ENCODE peak calls at places on chromosomes 16 and 17, in four cellular contexts. One of them, this sample, is unnamed.

GRCh38 chr17:6035801-6036394 is 34.3 kb upstream of the WSCD1 start:
- DNase-seq in neuronal stem cell: no peak
- DNase-seq in mucosa of descending colon: no peak
- DNase-seq in pancreas: no peak
- DNase-seq in this sample: peak; percentile 35

GRCh38 chr17:44197980-44198720 is 1.5 kb downstream of the ATXN7L3 start:
- DNase-seq in neuronal stem cell: no peak
- DNase-seq in mucosa of descending colon: peak; percentile 67
- DNase-seq in pancreas: no peak
- DNase-seq in this sample: peak; percentile 31

GRCh38 chr17:12301551-12301950 is 280.9 kb downstream of the MAP2K4 start:
- DNase-seq in neuronal stem cell: no peak
- DNase-seq in mucosa of descending colon: no peak
- DNase-seq in pancreas: no peak
- DNase-seq in this sample: no peak

GRCh38 chr17:55845385-55845784 is 94.5 kb downstream of the PCTP start:
- DNase-seq in neuronal stem cell: peak; percentile 62
- DNase-seq in mucosa of descending colon: peak; percentile 50
- DNase-seq in pancreas: peak; percentile 58
- DNase-seq in this sample: peak; percentile 79

GRCh38 chr17:51703364-51704341 is 443.3 kb downstream of the UTP18 start:
- DNase-seq in neuronal stem cell: no peak
- DNase-seq in mucosa of descending colon: no peak
- DNase-seq in pancreas: no peak
- DNase-seq in this sample: no peak

GRCh38 chr17:73713136-73713535 is 68.9 kb upstream of the SDK2 start:
- DNase-seq in neuronal stem cell: no peak
- DNase-seq in mucosa of descending colon: no peak
- DNase-seq in pancreas: no peak
- DNase-seq in this sample: peak; percentile 37

GRCh38 chr17:66675991-66676371 is 158.9 kb upstream of the CACNG5 start:
- DNase-seq in neuronal stem cell: no peak
- DNase-seq in mucosa of descending colon: no peak
- DNase-seq in pancreas: no peak
- DNase-seq in this sample: no peak

GRCh38 chr17:14942511-14943185 is 322.5 kb downstream of the PMP22 start:
- DNase-seq in neuronal stem cell: no peak
- DNase-seq in mucosa of descending colon: no peak
- DNase-seq in pancreas: no peak
- DNase-seq in this sample: no peak

GRCh38 chr17:50026901-50027638 is 28.8 kb upstream of the ITGA3 start:
- DNase-seq in neuronal stem cell: peak; percentile 81
- DNase-seq in mucosa of descending colon: peak; percentile 96
- DNase-seq in pancreas: peak; percentile 91
- DNase-seq in this sample: peak; percentile 80

GRCh38 chr17:59154335-59154720 is 658 bp downstream of the SKA2 start:
- DNase-seq in neuronal stem cell: peak; percentile 48
- DNase-seq in mucosa of descending colon: peak; percentile 45
- DNase-seq in pancreas: peak; percentile 61
- DNase-seq in this sample: peak; percentile 70

GRCh38 chr17:46072998-46073397 is 73.9 kb downstream of the STH start:
- DNase-seq in neuronal stem cell: no peak
- DNase-seq in mucosa of descending colon: no peak
- DNase-seq in pancreas: no peak
- DNase-seq in this sample: no peak

GRCh38 chr17:64400644-64401043 is 10.0 kb upstream of the PECAM1 start:
- DNase-seq in neuronal stem cell: no peak
- DNase-seq in mucosa of descending colon: no peak
- DNase-seq in pancreas: no peak
- DNase-seq in this sample: no peak

GRCh38 chr17:19978803-19979202 is 1.2 kb upstream of the AKAP10 start:
- DNase-seq in neuronal stem cell: no peak
- DNase-seq in mucosa of descending colon: no peak
- DNase-seq in pancreas: no peak
- DNase-seq in this sample: no peak

GRCh38 chr16:25051446-25052160 is 36.4 kb upstream of the ARHGAP17 start:
- DNase-seq in neuronal stem cell: no peak
- DNase-seq in mucosa of descending colon: no peak
- DNase-seq in pancreas: no peak
- DNase-seq in this sample: peak; percentile 37

GRCh38 chr17:37358098-37358829 is 17.5 kb upstream of the C17orf78 start:
- DNase-seq in neuronal stem cell: peak; percentile 90
- DNase-seq in mucosa of descending colon: peak; percentile 67
- DNase-seq in pancreas: peak; percentile 72
- DNase-seq in this sample: peak; percentile 59

GRCh38 chr16:31460582-31461002 is 1.3 kb downstream of the ARMC5 start:
- DNase-seq in neuronal stem cell: no peak
- DNase-seq in mucosa of descending colon: peak; percentile 64
- DNase-seq in pancreas: peak; percentile 21
- DNase-seq in this sample: peak; percentile 66

DNA sequence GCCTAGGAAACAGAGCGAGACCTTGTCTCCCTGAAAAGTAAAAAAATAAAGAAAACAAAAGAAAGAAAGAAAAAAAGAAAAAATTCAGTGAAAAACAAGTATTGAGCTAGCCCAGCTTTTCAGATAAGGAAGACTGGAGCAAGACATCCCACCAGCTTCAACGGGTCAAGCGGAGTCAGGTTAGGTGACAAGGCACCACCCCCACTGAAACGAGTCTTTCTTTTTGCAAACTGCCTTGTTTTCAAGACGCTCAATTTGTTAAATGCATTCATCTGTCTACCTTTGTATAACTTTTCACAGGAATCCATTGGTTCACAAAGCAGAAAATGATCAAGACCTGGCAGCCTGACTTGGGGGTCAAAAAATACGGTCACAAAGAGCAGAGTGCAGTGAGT is 10.7 kb upstream of the AXIN2 start:
- DNase-seq in neuronal stem cell: no peak
- DNase-seq in mucosa of descending colon: no peak
- DNase-seq in pancreas: no peak
- DNase-seq in this sample: no peak
- H3K4me3 ChIP-seq in neuronal stem cell: peak overlapping the region; percentile 1
- H3K4me3 ChIP-seq in mucosa of descending colon: no peak overlapping the region
- H3K4me3 ChIP-seq in pancreas: no peak overlapping the region
- H3K4me3 ChIP-seq in this sample: no peak overlapping the region

GRCh38 chr17:1490643-1491405 is 1.7 kb downstream of the MYO1C start:
- DNase-seq in neuronal stem cell: no peak
- DNase-seq in mucosa of descending colon: peak; percentile 80
- DNase-seq in pancreas: peak; percentile 83
- DNase-seq in this sample: peak; percentile 70
- H3K4me3 ChIP-seq in neuronal stem cell: peak overlapping the region; percentile 82
- H3K4me3 ChIP-seq in mucosa of descending colon: peak overlapping the region; percentile 51
- H3K4me3 ChIP-seq in pancreas: peak overlapping the region; percentile 66
- H3K4me3 ChIP-seq in this sample: peak overlapping the region; percentile 62

GRCh38 chr16:89020925-89021595 is 44.1 kb upstream of the CBFA2T3 start:
- DNase-seq in neuronal stem cell: no peak
- DNase-seq in mucosa of descending colon: no peak
- DNase-seq in pancreas: peak; percentile 2
- DNase-seq in this sample: no peak

GRCh38 chr16:89020068-89020924 is 43.3 kb upstream of the CBFA2T3 start:
- DNase-seq in neuronal stem cell: no peak
- DNase-seq in mucosa of descending colon: no peak
- DNase-seq in pancreas: peak; percentile 33
- DNase-seq in this sample: no peak

GRCh38 chr16:89018605-89019158 is 41.7 kb upstream of the CBFA2T3 start:
- DNase-seq in neuronal stem cell: no peak
- DNase-seq in mucosa of descending colon: no peak
- DNase-seq in pancreas: peak; percentile 34
- DNase-seq in this sample: no peak

GRCh38 chr16:89017956-89018604 is 41.1 kb upstream of the CBFA2T3 start:
- DNase-seq in neuronal stem cell: no peak
- DNase-seq in mucosa of descending colon: no peak
- DNase-seq in pancreas: peak; percentile 7
- DNase-seq in this sample: no peak

DNA sequence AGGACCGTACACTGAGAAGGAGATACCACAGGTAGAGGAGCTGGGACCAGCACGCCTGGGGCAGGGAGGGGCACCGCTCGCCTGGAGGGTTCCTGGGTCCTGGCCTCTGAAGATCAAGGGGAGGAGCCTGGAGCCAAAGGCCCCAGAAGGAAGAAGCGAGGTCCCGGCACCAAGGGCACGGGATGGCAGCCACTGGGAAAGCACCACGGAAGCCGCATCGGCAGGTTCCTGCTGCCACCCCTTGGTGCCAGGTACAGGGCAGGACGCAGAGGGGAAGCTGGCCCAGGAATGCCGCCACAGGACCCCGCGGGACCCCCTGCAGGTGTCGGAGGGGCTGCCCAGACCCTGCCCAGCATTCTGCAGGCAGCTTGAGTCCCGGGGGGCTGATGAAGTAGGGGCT is 42.5 kb upstream of the CBFA2T3 start:
- DNase-seq in neuronal stem cell: no peak
- DNase-seq in mucosa of descending colon: no peak
- DNase-seq in pancreas: peak; percentile 53
- DNase-seq in this sample: no peak
- H3K4me3 ChIP-seq in neuronal stem cell: no peak overlapping the region
- H3K4me3 ChIP-seq in mucosa of descending colon: no peak overlapping the region
- H3K4me3 ChIP-seq in pancreas: no peak overlapping the region
- H3K4me3 ChIP-seq in this sample: no peak overlapping the region

GRCh38 chr17:4944163-4944553 is 4.1 kb downstream of the RNF167 start:
- DNase-seq in neuronal stem cell: no peak
- DNase-seq in mucosa of descending colon: no peak
- DNase-seq in pancreas: peak; percentile 6
- DNase-seq in this sample: no peak

GRCh38 chr17:4945944-4946280 is 2.4 kb downstream of the PFN1 start:
- DNase-seq in neuronal stem cell: no peak
- DNase-seq in mucosa of descending colon: no peak
- DNase-seq in pancreas: no peak
- DNase-seq in this sample: no peak

GRCh38 chr17:4945176-4945943 is 3.0 kb downstream of the PFN1 start:
- DNase-seq in neuronal stem cell: no peak
- DNase-seq in mucosa of descending colon: peak; percentile 82
- DNase-seq in pancreas: peak; percentile 70
- DNase-seq in this sample: peak; percentile 90

GRCh38 chr17:4942760-4943508 is 2.9 kb downstream of the RNF167 start:
- DNase-seq in neuronal stem cell: no peak
- DNase-seq in mucosa of descending colon: no peak
- DNase-seq in pancreas: peak; percentile 21
- DNase-seq in this sample: no peak

DNA sequence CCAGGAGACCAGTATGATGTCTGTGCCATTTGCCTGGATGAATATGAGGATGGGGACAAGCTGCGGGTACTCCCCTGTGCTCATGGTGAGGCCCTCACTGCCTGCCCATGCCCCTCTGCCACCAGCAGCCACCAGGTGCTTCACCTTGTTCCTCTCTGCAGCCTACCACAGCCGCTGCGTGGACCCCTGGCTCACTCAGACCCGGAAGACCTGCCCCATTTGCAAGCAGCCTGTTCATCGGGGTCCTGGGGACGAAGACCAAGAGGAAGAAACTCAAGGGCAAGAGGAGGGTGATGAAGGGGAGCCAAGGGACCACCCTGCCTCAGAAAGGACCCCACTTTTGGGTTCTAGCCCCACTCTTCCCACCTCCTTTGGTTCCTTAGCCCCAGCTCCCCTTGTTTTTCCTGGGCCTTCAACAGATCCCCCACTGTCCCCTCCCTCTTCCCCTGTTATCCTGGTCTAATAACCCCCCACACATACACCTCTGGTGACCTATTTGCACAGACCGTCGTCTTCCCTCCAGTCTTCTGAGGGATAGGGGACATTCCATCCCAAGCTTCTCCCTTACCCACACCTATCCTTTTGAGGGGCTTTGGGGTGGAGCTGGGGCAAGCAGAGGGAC is 3.7 kb downstream of the PFN1 start:
- DNase-seq in neuronal stem cell: no peak
- DNase-seq in mucosa of descending colon: no peak
- DNase-seq in pancreas: peak; percentile 68
- DNase-seq in this sample: no peak
- H3K4me3 ChIP-seq in neuronal stem cell: no peak overlapping the region
- H3K4me3 ChIP-seq in mucosa of descending colon: no peak overlapping the region
- H3K4me3 ChIP-seq in pancreas: no peak overlapping the region
- H3K4me3 ChIP-seq in this sample: no peak overlapping the region

DNA sequence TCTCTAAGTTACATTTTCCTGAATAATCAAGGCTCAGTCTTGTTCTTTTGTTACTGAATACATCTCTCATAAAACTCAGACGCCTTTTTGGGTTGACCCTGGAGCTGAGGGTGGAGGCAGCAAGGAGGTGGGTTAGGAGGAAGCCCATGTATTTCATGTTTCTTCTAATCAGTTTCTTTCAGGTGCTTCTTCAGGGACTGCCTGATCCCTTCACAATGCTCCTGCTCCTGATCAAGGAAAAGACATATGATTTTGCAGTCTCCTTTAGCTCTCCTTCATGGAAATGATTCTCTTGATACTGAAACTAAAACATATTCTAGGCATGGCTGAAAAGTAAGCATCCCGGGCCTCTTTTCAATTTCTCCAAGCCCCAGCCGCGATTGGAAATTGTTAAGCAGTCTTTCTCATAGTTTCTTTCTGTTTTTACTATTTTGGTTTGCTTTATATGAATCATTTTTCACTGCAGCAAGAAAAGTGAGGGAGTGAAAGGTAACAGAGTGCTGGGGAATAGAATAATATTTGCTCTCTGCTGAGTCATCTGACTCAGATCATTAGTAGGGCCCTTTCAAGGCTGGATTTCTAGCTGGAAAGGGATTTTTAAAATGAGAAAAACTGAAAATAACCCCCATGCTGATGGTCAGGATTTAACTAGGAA is 730.7 kb downstream of the CDH11 start:
- DNase-seq in neuronal stem cell: no peak
- DNase-seq in mucosa of descending colon: no peak
- DNase-seq in pancreas: no peak
- DNase-seq in this sample: peak; percentile 17
- H3K4me3 ChIP-seq in neuronal stem cell: no peak overlapping the region
- H3K4me3 ChIP-seq in mucosa of descending colon: no peak overlapping the region
- H3K4me3 ChIP-seq in pancreas: no peak overlapping the region
- H3K4me3 ChIP-seq in this sample: no peak overlapping the region

GRCh38 chr16:84663433-84664101 is 15.3 kb downstream of the KLHL36 start:
- DNase-seq in neuronal stem cell: no peak
- DNase-seq in mucosa of descending colon: no peak
- DNase-seq in pancreas: no peak
- DNase-seq in this sample: no peak
- H3K4me3 ChIP-seq in neuronal stem cell: no peak overlapping the region
- H3K4me3 ChIP-seq in mucosa of descending colon: no peak overlapping the region
- H3K4me3 ChIP-seq in pancreas: no peak overlapping the region
- H3K4me3 ChIP-seq in this sample: no peak overlapping the region

DNA sequence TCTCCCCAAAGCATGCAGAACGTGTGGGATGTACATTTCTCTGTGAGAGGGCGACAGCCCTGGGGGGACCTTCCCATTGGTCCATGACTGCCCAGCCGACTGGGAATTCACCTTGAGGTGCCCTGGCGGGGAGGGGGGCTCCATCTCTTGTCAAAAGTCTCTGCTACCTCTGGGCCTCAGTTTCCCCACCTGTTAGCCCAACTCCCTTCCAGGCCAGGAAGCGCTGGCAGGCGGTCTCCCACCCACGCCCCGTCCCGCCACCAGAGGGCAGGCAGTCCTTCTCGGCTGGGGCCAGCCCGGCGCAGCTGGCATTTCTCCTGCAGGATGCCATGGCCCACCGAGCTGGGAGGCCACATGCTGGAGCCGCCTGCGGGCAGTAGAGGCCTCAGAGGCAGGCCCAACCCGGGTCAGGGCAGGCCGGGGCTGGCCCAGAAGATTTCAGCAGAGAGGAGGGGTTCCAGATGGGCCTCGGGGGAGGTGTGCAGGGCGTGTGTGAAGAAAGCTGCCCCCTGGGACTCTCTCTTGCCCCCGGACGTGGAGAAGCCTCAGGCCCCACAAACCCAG is 16.6 kb downstream of the CD7 start:
- DNase-seq in neuronal stem cell: no peak
- DNase-seq in mucosa of descending colon: peak; percentile 80
- DNase-seq in pancreas: peak; percentile 88
- DNase-seq in this sample: peak; percentile 69
- H3K4me3 ChIP-seq in neuronal stem cell: no peak overlapping the region
- H3K4me3 ChIP-seq in mucosa of descending colon: no peak overlapping the region
- H3K4me3 ChIP-seq in pancreas: no peak overlapping the region
- H3K4me3 ChIP-seq in this sample: no peak overlapping the region